ENCODE peak calls at places on chromosomes 13 and 19, in five cellular contexts. I, X, D, H and K are unnamed samples.
A peak's percentile ranks its signal among the peaks of the same experiment; 100 is the strongest.

GRCh38 chr13:101455863-101456262 is 3.4 kb downstream of the ITGBL1 start:
- DNase-seq in I (no peak), X (peak; percentile 97), D (no peak), H (peak; percentile 64), K (peak; percentile 59)

GRCh38 chr13:102530751-102531150 is 66.0 kb upstream of the TPP2 start:
- DNase-seq in I (no peak), X (no peak), D (no peak), H (no peak), K (no peak)

GRCh38 chr13:82912564-82912963 is 969.7 kb downstream of the SLITRK1 start:
- DNase-seq in I (no peak), X (no peak), D (no peak), H (no peak), K (no peak)

GRCh38 chr19:21430674-21431073 is 33.7 kb downstream of the ZNF493 start:
- DNase-seq in I (no peak), X (no peak), D (no peak), H (no peak), K (no peak)

GRCh38 chr19:9881720-9882119 is 46.6 kb downstream of the PIN1 start:
- DNase-seq in I (no peak), X (no peak), D (no peak), H (no peak), K (no peak)

GRCh38 chr13:111248822-111249221 is 71.6 kb upstream of the TEX29 start:
- DNase-seq in I (no peak), X (no peak), D (no peak), H (no peak), K (no peak)

GRCh38 chr13:51643114-51643881 is 59.0 kb downstream of the WDFY2 start:
- DNase-seq in I (no peak), X (peak; percentile 91), D (no peak), H (peak; percentile 82), K (peak; percentile 89)

GRCh38 chr13:20197361-20197834 is 4.7 kb upstream of the GJB2 start:
- DNase-seq in I (no peak), X (peak; percentile 56), D (no peak), H (no peak), K (peak; percentile 37)

GRCh38 chr19:42176649-42176989 is 40.9 kb downstream of the DEDD2 start:
- DNase-seq in I (no peak), X (no peak), D (no peak), H (no peak), K (no peak)

GRCh38 chr13:113636266-113636963 is 21.6 kb downstream of the ATP4B start:
- DNase-seq in I (no peak), X (no peak), D (no peak), H (no peak), K (no peak)

GRCh38 chr19:53034948-53035675 is 9.4 kb upstream of the ERVV-2 start:
- DNase-seq in I (no peak), X (no peak), D (no peak), H (peak; percentile 94), K (no peak)

GRCh38 chr19:28586501-28586900 is 626.5 kb downstream of the UQCRFS1 start:
- DNase-seq in I (no peak), X (no peak), D (no peak), H (no peak), K (peak; percentile 17)

GRCh38 chr19:16076958-16077611 is 790 bp downstream of the TPM4 start:
- DNase-seq in I (no peak), X (no peak), D (no peak), H (no peak), K (peak; percentile 48)

GRCh38 chr13:111480976-111481375 is 160.5 kb downstream of the TEX29 start:
- DNase-seq in I (no peak), X (no peak), D (no peak), H (no peak), K (no peak)

GRCh38 chr19:10565028-10565566 is 713 bp downstream of the KRI1 start:
- DNase-seq in I (peak; percentile 53), X (peak; percentile 21), D (no peak), H (no peak), K (peak; percentile 77)

GRCh38 chr13:97255515-97255999 is 33.4 kb downstream of the MBNL2 start:
- DNase-seq in I (no peak), X (peak; percentile 47), D (no peak), H (no peak), K (no peak)

GRCh38 chr19:39138221-39139211 is 12.9 kb downstream of the PAK4 start:
- DNase-seq in I (no peak), X (no peak), D (no peak), H (no peak), K (no peak)

GRCh38 chr13:111854403-111854802 is 212.5 kb upstream of the SOX1 start:
- DNase-seq in I (no peak), X (no peak), D (no peak), H (no peak), K (no peak)

GRCh38 chr13:60139272-60139671 is 24.5 kb downstream of the DIAPH3 start:
- DNase-seq in I (no peak), X (peak; percentile 43), D (no peak), H (no peak), K (no peak)

GRCh38 chr13:105329359-105329758 is 1206.1 kb downstream of the EFNB2 start:
- DNase-seq in I (no peak), X (no peak), D (no peak), H (no peak), K (no peak)

GRCh38 chr19:30319876-30320275 is 52.3 kb upstream of the ZNF536 start:
- DNase-seq in I (no peak), X (no peak), D (no peak), H (no peak), K (no peak)

GRCh38 chr13:56909896-56910600 is 230.7 kb upstream of the PRR20A start:
- DNase-seq in I (no peak), X (no peak), D (no peak), H (no peak), K (no peak)

GRCh38 chr13:73467103-73467502 is 408.3 kb downstream of the KLF5 start:
- DNase-seq in I (no peak), X (peak; percentile 16), D (no peak), H (peak; percentile 17), K (peak; percentile 3)

GRCh38 chr19:36488816-36489138 is 584 bp downstream of the ZNF566 start:
- DNase-seq in I (no peak), X (no peak), D (no peak), H (no peak), K (no peak)

GRCh38 chr13:47680752-47681151 is 320.3 kb downstream of the SUCLA2 start:
- DNase-seq in I (no peak), X (peak; percentile 50), D (no peak), H (no peak), K (no peak)

GRCh38 chr13:28037399-28037798 is 48.9 kb upstream of the URAD start:
- DNase-seq in I (no peak), X (peak; percentile 57), D (no peak), H (no peak), K (peak; percentile 19)

GRCh38 chr13:22777207-22777606 is 403.6 kb upstream of the SGCG start:
- DNase-seq in I (no peak), X (no peak), D (no peak), H (no peak), K (no peak)

GRCh38 chr19:44875666-44876418 is 15.2 kb upstream of the TOMM40 start:
- DNase-seq in I (no peak), X (peak; percentile 21), D (no peak), H (no peak), K (no peak)

GRCh38 chr13:29937379-29937778 is 87.0 kb upstream of the UBL3 start:
- DNase-seq in I (no peak), X (no peak), D (no peak), H (no peak), K (no peak)

GRCh38 chr19:34662919-34663318 is 14.0 kb downstream of the SCGB2B2 start:
- DNase-seq in I (peak; percentile 72), X (no peak), D (peak; percentile 19), H (no peak), K (peak; percentile 42)

GRCh38 chr19:3024509-3024869 is 4.6 kb downstream of the TLE2 start:
- DNase-seq in I (no peak), X (no peak), D (no peak), H (no peak), K (peak; percentile 73)
- H3K23ac ChIP-seq in I (no peak overlapping the region), X (no peak overlapping the region), D (no peak overlapping the region), H (no peak overlapping the region), K (no peak overlapping the region)

DNA sequence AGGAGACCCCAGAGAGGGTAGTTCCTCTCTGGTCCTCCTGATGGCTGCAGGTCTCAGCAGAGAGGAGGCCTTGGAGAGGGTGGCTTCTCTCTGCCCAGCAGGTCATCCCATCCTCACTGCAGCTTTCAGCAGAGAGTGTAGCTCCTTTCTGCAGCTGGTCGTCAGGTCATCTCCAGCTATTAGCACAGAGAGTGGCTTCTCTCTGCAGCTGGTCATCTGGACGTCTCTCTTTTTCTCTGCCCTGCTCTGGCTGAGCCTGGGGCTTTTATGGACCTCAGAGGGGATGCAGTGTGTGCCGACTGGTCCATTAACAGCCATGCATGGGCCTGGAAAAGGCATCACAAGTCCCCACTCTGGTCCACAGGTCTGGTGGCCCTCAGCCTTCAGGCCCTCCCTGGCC is 20.3 kb downstream of the TNFSF9 start:
- DNase-seq in I (no peak), X (no peak), D (no peak), H (no peak), K (no peak)
- H2AK5ac ChIP-seq in I (no peak overlapping the region), X (no peak overlapping the region), D (no peak overlapping the region), H (no peak overlapping the region), K (no peak overlapping the region)

DNA sequence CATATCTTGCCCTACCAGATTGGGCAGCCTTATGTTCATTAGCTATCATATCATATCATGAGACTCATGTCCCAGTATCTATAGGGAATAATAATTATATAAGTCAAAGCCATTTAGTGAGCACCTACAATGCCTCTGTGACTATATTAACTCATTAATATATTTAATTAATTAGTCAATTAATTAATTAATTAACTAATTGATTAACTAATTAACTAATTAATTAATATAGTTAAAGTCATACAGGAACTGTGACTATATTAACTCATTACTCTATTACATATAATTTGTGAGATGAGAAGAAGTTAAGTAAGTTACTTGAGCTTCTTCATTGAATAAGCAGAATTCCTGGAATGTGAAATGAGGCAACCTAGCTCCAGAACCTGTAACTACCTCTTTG is 588.3 kb upstream of the SLITRK1 start:
- DNase-seq in I (no peak), X (no peak), D (no peak), H (no peak), K (peak; percentile 29)
- H3K23ac ChIP-seq in I (no peak overlapping the region), X (no peak overlapping the region), D (no peak overlapping the region), H (no peak overlapping the region), K (no peak overlapping the region)

GRCh38 chr13:93776936-93777335 is 550.3 kb downstream of the GPC6 start:
- DNase-seq in I (no peak), X (peak; percentile 49), D (no peak), H (no peak), K (peak; percentile 65)

GRCh38 chr13:93775507-93776108 is 549.0 kb downstream of the GPC6 start:
- DNase-seq in I (no peak), X (peak; percentile 85), D (no peak), H (no peak), K (no peak)

GRCh38 chr13:93777504-93777903 is 550.9 kb downstream of the GPC6 start:
- DNase-seq in I (no peak), X (no peak), D (no peak), H (no peak), K (no peak)

GRCh38 chr13:93771782-93772181 is 545.2 kb downstream of the GPC6 start:
- DNase-seq in I (no peak), X (peak; percentile 31), D (no peak), H (no peak), K (no peak)

DNA sequence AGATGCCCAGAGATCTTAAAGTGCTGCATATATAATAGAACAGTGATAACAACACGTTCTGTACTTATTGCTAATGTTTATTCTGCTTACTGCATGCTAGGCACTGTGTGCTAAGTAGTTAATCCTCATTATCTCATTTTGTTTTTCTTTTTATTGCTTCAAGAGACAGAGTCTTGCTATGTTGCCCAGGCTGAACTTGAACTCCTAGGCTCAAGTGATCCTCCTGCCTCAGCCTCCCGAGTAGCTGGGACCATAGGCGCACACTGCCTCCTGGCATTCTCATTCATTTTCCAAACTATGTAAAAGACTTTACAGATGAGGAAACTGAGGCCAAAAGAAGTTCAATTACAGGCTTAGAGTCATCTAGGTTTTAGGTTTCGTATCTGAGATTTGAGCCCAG is 548.4 kb downstream of the GPC6 start:
- DNase-seq in I (no peak), X (no peak), D (no peak), H (no peak), K (no peak)
- H2AK5ac ChIP-seq in I (no peak overlapping the region), X (no peak overlapping the region), D (no peak overlapping the region), H (no peak overlapping the region), K (no peak overlapping the region)